ENCODE peak calls at places on chromosomes 6 and 20, in ten cellular contexts. S, M, G, Q, J, A, D, X, R and P are unnamed samples.

GRCh38 chr6:26140967-26141294 is 53.7 kb downstream of the HFE start:
- DNase-seq in G (no peak), A (no peak), Q (no peak), M (no peak), D (no peak), X (no peak), R (no peak), S (no peak), J (no peak), P (no peak)

GRCh38 chr6:16003197-16003491 is 125.7 kb upstream of the MYLIP start:
- DNase-seq in A (no peak), Q (no peak), D (no peak), M (no peak), J (no peak), R (no peak), S (no peak), X (no peak), G (no peak), P (no peak)

GRCh38 chr6:45483501-45483900 is 105.8 kb upstream of the SUPT3H start:
- DNase-seq in J (no peak), R (no peak), M (no peak), Q (no peak), S (no peak), D (no peak), X (no peak), G (no peak), A (no peak), P (no peak)

GRCh38 chr20:10783660-10784336 is 110.0 kb upstream of the JAG1 start:
- DNase-seq in S (no peak), A (no peak), R (no peak), Q (no peak), M (no peak), J (no peak), G (no peak), X (no peak), D (no peak), P (no peak)

GRCh38 chr6:28589234-28589951 is 63.7 kb downstream of the GPX5 start:
- DNase-seq in X (peak; percentile 67), Q (peak; percentile 29), A (peak; percentile 70), J (no peak), S (peak; percentile 54), R (peak; percentile 73), D (peak; percentile 95), M (peak; percentile 78), G (peak; percentile 53), P (peak; percentile 27)

GRCh38 chr6:36133148-36133547 is 2.8 kb downstream of the MAPK13 start:
- DNase-seq in J (no peak), S (no peak), D (no peak), R (no peak), M (no peak), A (no peak), G (no peak), X (no peak), Q (no peak), P (no peak)

GRCh38 chr20:16107172-16107870 is 465.9 kb downstream of the KIF16B start:
- DNase-seq in R (no peak), J (no peak), S (peak; percentile 35), Q (no peak), G (no peak), A (peak; percentile 44), M (no peak), X (no peak), D (no peak), P (no peak)

GRCh38 chr6:29561091-29561490 is 1.6 kb upstream of the UBD start:
- DNase-seq in R (no peak), J (no peak), D (no peak), A (no peak), M (no peak), X (no peak), Q (no peak), S (no peak), G (no peak), P (no peak)

GRCh38 chr6:2086328-2087008 is 158.9 kb downstream of the GMDS start:
- DNase-seq in R (no peak), A (no peak), Q (no peak), M (no peak), X (no peak), D (no peak), G (no peak), S (no peak), J (no peak), P (no peak)

GRCh38 chr20:57399587-57400261 is 8.5 kb downstream of the RBM38 start:
- DNase-seq in J (no peak), Q (no peak), D (no peak), G (no peak), M (no peak), R (no peak), X (no peak), S (peak; percentile 61), A (no peak), P (no peak)

GRCh38 chr6:26232950-26233607 is 131.9 kb upstream of the BTN3A2 start:
- DNase-seq in M (peak; percentile 63), R (no peak), D (peak; percentile 74), J (no peak), A (no peak), Q (peak; percentile 27), G (no peak), X (no peak), S (no peak), P (peak; percentile 52)

GRCh38 chr6:114690625-114691024 is 347.8 kb upstream of the HS3ST5 start:
- DNase-seq in D (no peak), Q (no peak), R (no peak), S (no peak), X (no peak), M (no peak), G (no peak), A (no peak), J (no peak), P (no peak)

GRCh38 chr6:149363154-149363553 is 36.9 kb upstream of the SUMO4 start:
- DNase-seq in X (no peak), G (no peak), A (no peak), D (no peak), R (no peak), M (peak; percentile 22), S (no peak), J (no peak), Q (no peak), P (no peak)

GRCh38 chr6:50819527-50819905 is 845 bp downstream of the TFAP2B start:
- DNase-seq in J (no peak), X (no peak), S (no peak), R (no peak), A (peak; percentile 47), M (no peak), D (no peak), G (no peak), Q (peak; percentile 9), P (no peak)

GRCh38 chr6:50817638-50817950 is 1.1 kb upstream of the TFAP2B start:
- DNase-seq in X (no peak), R (no peak), S (no peak), G (no peak), Q (no peak), A (no peak), D (no peak), J (no peak), M (no peak), P (no peak)

GRCh38 chr6:50816947-50817637 is 1.6 kb upstream of the TFAP2B start:
- DNase-seq in G (no peak), A (no peak), J (no peak), X (no peak), S (no peak), D (no peak), R (no peak), Q (no peak), M (no peak), P (no peak)

GRCh38 chr6:50819906-50820589 is 1.4 kb downstream of the TFAP2B start:
- DNase-seq in R (no peak), A (no peak), M (no peak), D (peak; percentile 82), X (no peak), S (no peak), G (no peak), J (no peak), Q (no peak), P (no peak)

DNA sequence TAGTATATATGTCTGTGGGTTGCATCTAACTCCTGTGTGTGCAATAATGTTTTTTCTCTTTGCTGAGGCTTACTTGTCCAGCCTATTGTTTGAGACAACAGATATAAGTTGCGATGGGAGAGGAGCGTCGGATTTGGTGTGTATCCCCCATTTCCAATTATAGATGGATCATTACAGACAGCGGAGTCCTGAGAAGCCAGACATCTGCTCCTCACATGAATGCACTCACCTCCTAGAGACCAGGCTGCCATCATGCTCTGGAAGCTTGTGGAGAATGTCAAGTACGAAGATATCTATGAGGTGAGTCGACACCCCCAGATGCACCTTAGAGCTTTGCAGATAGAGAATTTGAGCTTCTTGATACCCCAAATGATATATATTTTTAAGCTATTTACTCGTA is at the start of gene TFAP2B:
- DNase-seq in X (no peak), A (no peak), M (no peak), D (no peak), G (no peak), Q (no peak), J (no peak), R (no peak), S (no peak), P (no peak)
- H3K4me3 ChIP-seq in X (no peak within 1 kb of the TSS), A (no peak within 1 kb of the TSS), M (no peak within 1 kb of the TSS), D (no peak within 1 kb of the TSS), G (no peak within 1 kb of the TSS), Q (no peak within 1 kb of the TSS), J (peak within 1 kb of the TSS; percentile 53), R (no peak within 1 kb of the TSS), S (no peak within 1 kb of the TSS), P (no peak within 1 kb of the TSS)

DNA sequence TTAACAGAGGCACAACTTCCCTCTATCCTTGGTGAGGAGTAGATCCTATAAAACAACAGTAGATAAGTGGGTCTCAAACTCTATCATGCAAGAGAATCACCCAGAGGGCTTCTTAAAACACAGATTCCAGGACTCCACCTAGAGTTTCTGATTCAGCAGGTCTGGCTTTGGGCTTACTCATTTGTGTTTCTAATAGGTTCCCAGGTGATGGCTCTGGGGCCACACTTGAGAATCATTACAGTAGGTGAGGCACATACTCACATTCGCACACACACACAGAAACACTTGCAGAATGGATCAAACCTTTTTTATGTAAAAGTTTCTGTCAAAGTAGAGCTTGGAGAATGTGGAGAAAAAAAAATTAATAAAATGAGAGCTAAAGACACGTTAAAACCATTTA is 52.4 kb downstream of the TMEM242 start:
- DNase-seq in X (no peak), S (no peak), G (no peak), Q (no peak), A (no peak), D (peak; percentile 16), J (no peak), R (no peak), M (no peak), P (no peak)
- H3K4me1 ChIP-seq in X (no peaks in the 10 kb centered on the region), S (peaks cover 10% of the 10 kb centered on the region), G (peaks cover 8% of the 10 kb centered on the region), Q (no peaks in the 10 kb centered on the region), A (no peaks in the 10 kb centered on the region), D (no peaks in the 10 kb centered on the region), J (peaks cover 21% of the 10 kb centered on the region), R (no peaks in the 10 kb centered on the region), M (no peaks in the 10 kb centered on the region), P (peaks cover 11% of the 10 kb centered on the region)

GRCh38 chr6:160004419-160005160 is 35.7 kb downstream of the IGF2R start:
- DNase-seq in G (peak; percentile 61), A (no peak), M (no peak), J (no peak), X (no peak), Q (peak; percentile 36), S (no peak), R (no peak), D (no peak), P (no peak)
- H3K4me3 ChIP-seq in G (no peak overlapping the region), A (no peak overlapping the region), M (no peak overlapping the region), J (no peak overlapping the region), X (no peak overlapping the region), Q (no peak overlapping the region), S (no peak overlapping the region), R (no peak overlapping the region), D (no peak overlapping the region), P (no peak overlapping the region)

GRCh38 chr6:14674458-14674857 is 556.9 kb downstream of the CD83 start:
- DNase-seq in A (no peak), D (no peak), M (no peak), J (no peak), R (no peak), S (no peak), Q (no peak), G (no peak), X (no peak), P (no peak)
- H3K4me1 ChIP-seq in A (peaks cover 12% of the 10 kb centered on the region), D (peaks cover 6% of the 10 kb centered on the region), M (peaks cover 13% of the 10 kb centered on the region), J (no peaks in the 10 kb centered on the region), R (no peaks in the 10 kb centered on the region), S (peaks cover 11% of the 10 kb centered on the region), Q (no peaks in the 10 kb centered on the region), G (no peaks in the 10 kb centered on the region), X (no peaks in the 10 kb centered on the region), P (no peaks in the 10 kb centered on the region)